ENCODE peak calls at places on chromosomes 5 and 9, in ten cellular contexts. X is stomach; J is T-helper 2 cell; R is SK-N-SH; W is iris pigment epithelial cell; Q is CD8-positive, alpha-beta memory T cell; N is NCI-H460; C is T47D; D is NCI-H1436 treated with DMSO at 0.1 percent for 48 hours; K is heart right ventricle. U is an unnamed sample.

GRCh38 chr5:71681282-71681681 is 37.8 kb upstream of the CARTPT start:
- DNase-seq in N (no peak), R (no peak), X (no peak), Q (no peak), J (no peak), D (no peak), C (no peak), W (no peak), K (no peak), U (no peak)

GRCh38 chr9:6673326-6674025 is 27.9 kb upstream of the GLDC start:
- DNase-seq in R (no peak), K (no peak), C (peak), W (no peak), X (no peak), D (no peak), J (no peak), N (no peak), Q (no peak), U (no peak)

GRCh38 chr5:136005371-136005770 is 23.4 kb upstream of the TGFBI start:
- DNase-seq in N (no peak), W (no peak), Q (no peak), D (no peak), J (no peak), R (no peak), K (no peak), X (no peak), C (no peak), U (no peak)

GRCh38 chr9:109766351-109766750 is 13.6 kb upstream of the PALM2AKAP2 start:
- DNase-seq in J (no peak), Q (no peak), W (peak), C (no peak), N (peak), K (no peak), D (no peak), X (no peak), R (no peak), U (peak)

GRCh38 chr5:159448-160172 is 31.7 kb upstream of the LRRC14B start:
- DNase-seq in C (no peak), X (peak), K (no peak), R (no peak), W (peak), Q (no peak), J (no peak), D (no peak), N (no peak), U (no peak)

GRCh38 chr5:79536193-79536906 is 22.4 kb upstream of the HOMER1 start:
- DNase-seq in C (no peak), X (no peak), N (no peak), D (no peak), K (no peak), Q (no peak), W (no peak), R (no peak), J (no peak), U (no peak)

GRCh38 chr5:90248640-90249039 is 160.9 kb downstream of the CETN3 start:
- DNase-seq in K (no peak), J (no peak), R (no peak), Q (no peak), N (no peak), D (no peak), W (no peak), X (no peak), C (no peak), U (no peak)

GRCh38 chr9:16138961-16139441 is 586.2 kb downstream of the CCDC171 start:
- DNase-seq in K (peak), R (no peak), X (no peak), D (no peak), W (peak), Q (no peak), J (no peak), C (no peak), N (no peak), U (no peak)

GRCh38 chr5:92969781-92970237 is 611.2 kb downstream of the NR2F1-AS1 start:
- DNase-seq in Q (no peak), D (no peak), K (no peak), J (no peak), N (no peak), C (no peak), X (no peak), R (no peak), W (peak), U (no peak)

U was measured in HTR-8/SVneo.